ENCODE peak calls at places on chromosome 11, in four cellular contexts. N, D, I and X are unnamed samples. For H3K4me1 and H3K9me3, the result is how much of the 10 kb centered on the place peaks cover.

GRCh38 chr11:96388891-96389603 is 665 bp downstream of the CCDC82 start:
- DNase-seq in N (no peak), I (no peak), D (no peak), X (no peak)

GRCh38 chr11:102256251-102256650 is 61.0 kb upstream of the BIRC3 start:
- DNase-seq in D (no peak), N (no peak), I (peak), X (no peak)

GRCh38 chr11:25734592-25735211 is 597.2 kb upstream of the ANO3 start:
- DNase-seq in I (peak), N (no peak), D (no peak), X (no peak)

GRCh38 chr11:79396674-79397073 is 44.2 kb downstream of the TENM4 start:
- DNase-seq in I (peak), N (no peak), D (no peak), X (no peak)

GRCh38 chr11:88435405-88435804 is 97.9 kb upstream of the CTSC start:
- DNase-seq in N (no peak), D (no peak), I (peak), X (no peak)

GRCh38 chr11:77065878-77066228 is 918 bp upstream of the CAPN5 start:
- DNase-seq in I (peak), N (peak), D (peak), X (peak)

GRCh38 chr11:47004595-47005033 is 68.1 kb downstream of the CSTPP1 start:
- DNase-seq in I (peak), N (peak), D (peak), X (peak)

GRCh38 chr11:78354741-78355705 is 62.6 kb downstream of the GAB2 start:
- DNase-seq in N (no peak), I (no peak), D (no peak), X (no peak)

GRCh38 chr11:120410622-120411380 is 74.6 kb downstream of the ARHGEF12 start:
- DNase-seq in I (no peak), D (no peak), N (no peak), X (no peak)

GRCh38 chr11:116657842-116658825 is 114.7 kb downstream of the BUD13 start:
- DNase-seq in N (no peak), I (no peak), D (no peak), X (no peak)

GRCh38 chr11:108786281-108786990 is 121.6 kb downstream of the DDX10 start:
- DNase-seq in N (no peak), D (no peak), I (no peak), X (no peak)

GRCh38 chr11:637593-638507 is 781 bp downstream of the DRD4 start:
- DNase-seq in D (no peak), I (no peak), N (no peak), X (no peak)

GRCh38 chr11:64566042-64566914 is 24.7 kb upstream of the SLC22A12 start:
- DNase-seq in N (peak), D (no peak), I (peak), X (no peak)
- H3K4me3 ChIP-seq in N (no peak), D (no peak), I (no peak), X (no peak)

GRCh38 chr11:112922606-112923005 is 38.6 kb upstream of the NCAM1 start:
- DNase-seq in D (no peak), N (no peak), I (no peak), X (no peak)

GRCh38 chr11:112931686-112932085 is 29.5 kb upstream of the NCAM1 start:
- DNase-seq in N (no peak), D (no peak), I (no peak), X (no peak)

GRCh38 chr11:112928136-112928535 is 33.1 kb upstream of the NCAM1 start:
- DNase-seq in N (no peak), D (no peak), I (no peak), X (no peak)

GRCh38 chr11:112929432-112929831 is 31.8 kb upstream of the NCAM1 start:
- DNase-seq in D (no peak), N (no peak), I (no peak), X (no peak)

GRCh38 chr11:112925516-112926310 is 35.5 kb upstream of the NCAM1 start:
- DNase-seq in D (no peak), N (no peak), I (no peak), X (no peak)
- H3K4me1 ChIP-seq in D (under half), N (under half), I (under half), X (under half)

DNA sequence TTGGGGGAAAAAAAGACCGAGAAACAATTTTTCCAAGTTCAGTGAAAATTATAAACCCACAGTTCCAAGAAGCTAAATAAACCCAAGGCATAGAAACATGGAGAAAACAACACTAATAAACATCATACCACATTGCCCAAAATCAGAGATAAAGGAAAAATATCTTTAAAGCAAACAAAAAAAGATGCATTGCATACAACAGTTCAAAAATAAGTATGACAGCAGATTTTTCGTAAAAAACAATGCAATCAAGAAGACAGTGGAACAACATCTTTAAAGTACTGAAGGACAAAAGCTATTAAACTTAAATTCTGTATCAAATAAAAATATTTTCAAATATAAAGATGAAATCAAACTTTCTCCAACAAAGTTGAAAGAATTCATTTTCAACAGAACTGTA is 921.3 kb downstream of the METTL15 start:
- DNase-seq in D (no peak), I (no peak), N (no peak), X (no peak)
- H3K9me3 ChIP-seq in D (under half), I (under half), N (under half), X (under half)

GRCh38 chr11:35165416-35166368 is 26.7 kb downstream of the CD44 start:
- DNase-seq in D (peak), N (no peak), I (peak), X (peak)
- H3K4me3 ChIP-seq in D (no peak), N (no peak), I (no peak), X (no peak)

DNA sequence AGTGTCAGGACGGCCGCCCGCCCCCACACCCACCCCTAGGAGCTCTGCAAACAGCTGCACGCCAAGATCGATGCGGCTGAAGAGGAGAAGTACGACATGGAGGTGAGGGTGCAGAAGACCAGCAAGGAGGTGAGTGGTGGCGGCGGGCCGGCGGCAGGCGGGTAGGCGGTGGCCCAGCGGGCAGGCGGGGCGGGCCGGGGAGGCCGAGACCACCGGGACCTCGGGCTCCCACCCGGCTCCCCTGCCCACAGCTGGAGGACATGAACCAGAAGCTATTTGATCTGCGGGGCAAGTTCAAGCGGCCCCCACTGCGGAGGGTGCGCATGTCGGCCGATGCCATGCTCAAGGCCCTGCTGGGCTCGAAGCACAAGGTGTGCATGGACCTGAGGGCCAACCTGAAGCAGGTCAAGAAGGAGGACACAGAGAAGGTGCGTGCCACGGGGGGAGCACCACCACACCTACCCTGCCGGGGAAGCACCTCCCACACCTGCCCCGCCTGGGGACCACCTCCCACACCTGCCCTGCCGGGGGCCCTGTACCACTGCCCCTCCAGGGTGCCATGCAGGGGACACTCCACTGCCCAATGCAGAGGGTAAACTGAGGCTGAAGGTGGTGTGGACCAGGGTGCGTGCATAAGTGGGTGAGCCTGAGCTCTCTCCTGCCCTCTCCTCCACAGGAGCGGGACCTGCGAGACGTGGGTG is 2.1 kb downstream of the TNNI2 start:
- DNase-seq in D (peak), N (no peak), I (no peak), X (no peak)
- H3K4me1 ChIP-seq in D (under half), N (under half), I (under half), X (under half)

DNA sequence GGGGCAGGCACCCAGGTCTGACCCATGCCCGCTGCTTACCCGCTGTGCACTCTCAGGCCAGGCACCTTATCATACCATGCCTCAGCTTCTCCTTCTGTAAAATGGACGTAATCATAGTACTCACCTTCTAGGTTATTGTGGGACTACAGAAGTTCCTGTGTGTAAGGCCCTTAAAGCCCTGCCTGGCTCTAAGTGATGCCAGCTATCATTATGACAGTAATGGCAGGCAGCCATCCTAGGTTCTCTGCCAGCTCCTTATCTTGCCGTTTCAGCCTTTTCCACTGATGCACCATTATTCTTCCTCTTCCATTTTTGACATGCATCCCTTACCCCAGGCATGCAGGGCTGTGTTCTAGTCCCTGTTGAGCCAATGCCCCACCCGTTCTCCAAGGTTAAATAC is 57.9 kb downstream of the DBX1 start:
- DNase-seq in I (no peak), N (no peak), D (no peak), X (no peak)
- H3K9me3 ChIP-seq in I (under half), N (under half), D (under half), X (under half)

GRCh38 chr11:72238492-72239295 is 5.3 kb downstream of the PHOX2A start:
- DNase-seq in D (peak), I (no peak), N (peak), X (peak)
- H3K4me3 ChIP-seq in D (no peak), I (no peak), N (no peak), X (peak)

DNA sequence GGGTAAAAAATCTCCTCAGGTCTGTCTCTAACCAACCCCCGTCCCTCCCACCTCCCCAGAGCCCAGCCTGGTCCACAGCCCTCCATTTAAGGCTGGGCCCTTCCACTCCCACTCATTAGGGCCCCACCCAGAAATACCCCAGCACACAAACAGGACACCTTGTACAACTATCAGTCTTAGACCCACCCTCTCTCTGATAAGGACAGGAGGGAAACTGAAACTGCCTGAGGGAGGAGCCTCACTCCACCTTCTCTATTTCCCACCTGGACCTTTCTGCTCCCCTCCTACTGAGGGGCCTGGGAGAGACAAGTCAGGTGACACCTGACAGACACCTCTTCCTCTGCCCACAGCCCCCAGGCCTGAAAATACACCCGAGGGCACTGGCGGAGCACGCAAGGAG is 90.2 kb downstream of the PLEKHA7 start:
- DNase-seq in I (no peak), N (no peak), D (no peak), X (no peak)
- H3K4me1 ChIP-seq in I (under half), N (under half), D (under half), X (under half)

DNA sequence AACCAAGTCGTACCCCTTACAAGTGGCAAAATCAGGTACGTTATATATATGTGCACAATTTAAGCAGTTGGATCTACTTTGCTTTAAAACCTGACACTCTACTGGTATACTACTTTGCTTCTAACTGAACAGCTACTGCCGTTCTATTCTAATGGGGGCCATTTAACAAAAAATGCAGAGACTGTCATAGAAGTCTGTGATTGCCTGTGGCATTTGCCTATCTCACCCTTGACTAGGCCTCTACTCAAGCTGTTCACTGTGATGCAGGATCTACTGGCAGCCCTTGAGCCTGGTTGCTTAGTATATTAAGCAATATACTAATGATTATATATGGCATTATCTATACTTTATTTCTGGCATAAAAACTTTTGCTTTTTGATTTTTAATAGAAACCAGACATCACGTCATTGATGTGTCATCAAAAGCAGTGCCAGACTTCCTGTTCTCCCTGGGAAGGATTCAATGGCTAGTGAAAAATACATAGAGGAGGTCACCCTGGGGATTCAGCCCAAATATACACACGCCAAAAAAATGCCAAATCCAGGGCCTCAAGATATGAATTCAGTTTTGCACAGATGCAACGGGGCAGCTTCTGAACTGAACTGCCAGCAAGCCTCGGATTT is 40.0 kb upstream of the FIBIN start:
- DNase-seq in N (no peak), D (no peak), I (peak), X (peak)
- H3K9me3 ChIP-seq in N (under half), D (under half), I (under half), X (under half)

GRCh38 chr11:67484847-67485311 is 2.1 kb downstream of the AIP start:
- DNase-seq in I (no peak), N (peak), D (no peak), X (no peak)

GRCh38 chr11:67482275-67482735 is 521 bp upstream of the AIP start:
- DNase-seq in N (no peak), D (no peak), I (no peak), X (no peak)

GRCh38 chr11:67483498-67483798 is 622 bp downstream of the AIP start:
- DNase-seq in N (no peak), D (no peak), I (no peak), X (no peak)

GRCh38 chr11:67482736-67483497 is at the start of gene AIP:
- DNase-seq in D (peak), N (peak), I (peak), X (peak)

DNA sequence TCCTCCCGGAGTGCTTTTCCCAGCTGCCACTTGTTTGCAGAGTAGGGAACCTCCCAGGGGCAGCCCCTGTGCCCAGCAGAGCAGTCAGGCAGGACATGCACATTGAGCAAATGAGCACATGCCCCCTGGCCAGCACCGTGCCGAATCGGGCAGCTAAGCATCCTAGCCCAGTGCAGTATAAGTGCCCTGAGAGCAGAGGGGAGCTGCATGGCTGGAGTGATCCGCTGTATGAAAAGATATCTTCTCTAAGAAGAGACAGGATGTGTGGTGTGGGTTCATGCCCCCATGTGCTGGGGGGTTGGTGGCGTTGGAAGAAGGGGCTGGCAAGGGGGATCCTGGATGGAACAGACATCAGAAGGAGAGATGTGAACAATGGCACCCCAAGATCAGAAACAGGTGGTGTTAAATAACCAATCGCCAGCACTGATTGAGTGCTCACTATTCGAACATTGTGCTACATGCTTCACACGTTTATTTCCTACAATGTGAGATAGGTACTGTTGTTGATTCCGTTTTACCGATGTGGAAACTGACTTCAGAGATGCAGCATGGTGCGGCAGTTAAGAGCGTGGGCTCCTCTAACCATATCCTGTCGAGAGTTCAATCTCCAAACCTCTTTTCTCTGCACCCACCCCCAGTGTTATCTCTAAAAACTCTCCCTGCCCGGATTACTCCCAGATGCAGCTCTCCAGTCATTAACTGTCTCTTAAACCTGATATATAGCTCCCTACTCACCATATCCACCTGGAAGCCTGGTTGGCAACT is 1.3 kb downstream of the AIP start:
- DNase-seq in D (no peak), N (no peak), I (no peak), X (no peak)
- H3K4me3 ChIP-seq in D (peak), N (peak), I (no peak), X (no peak)